ENCODE peak calls at places on chromosomes 5 and 9, in eight cellular contexts. One of them, this sample, is unnamed.

GRCh38 chr9:438066-438465 is 223.4 kb downstream of the DOCK8 start:
- DNase-seq in brain microvascular endothelial cell: peak
- DNase-seq in stimulated activated CD8-positive, alpha-beta memory T cell treated with anti-CD3 and anti-CD28 coated beads, Interleukin-4, amount 100 ng/mL, for 1 hour: no peak
- DNase-seq in putamen: no peak
- DNase-seq in left ventricle myocardium superior: no peak
- DNase-seq in stimulated activated CD4-positive, alpha-beta T cell treated with anti-CD3 and anti-CD28 coated beads, Interleukin-4, amount 100 ng/mL, for 4 hours: no peak
- DNase-seq in heart left ventricle: no peak
- DNase-seq in hypothalamus: no peak
- DNase-seq in this sample: no peak

GRCh38 chr5:152092580-152092979 is 167.9 kb upstream of the GLRA1 start:
- DNase-seq in brain microvascular endothelial cell: peak
- DNase-seq in stimulated activated CD8-positive, alpha-beta memory T cell treated with anti-CD3 and anti-CD28 coated beads, Interleukin-4, amount 100 ng/mL, for 1 hour: no peak
- DNase-seq in putamen: no peak
- DNase-seq in left ventricle myocardium superior: no peak
- DNase-seq in stimulated activated CD4-positive, alpha-beta T cell treated with anti-CD3 and anti-CD28 coated beads, Interleukin-4, amount 100 ng/mL, for 4 hours: no peak
- DNase-seq in heart left ventricle: no peak
- DNase-seq in hypothalamus: no peak
- DNase-seq in this sample: no peak

GRCh38 chr5:146731909-146732659 is 146.5 kb downstream of the PPP2R2B start:
- DNase-seq in brain microvascular endothelial cell: peak
- DNase-seq in stimulated activated CD8-positive, alpha-beta memory T cell treated with anti-CD3 and anti-CD28 coated beads, Interleukin-4, amount 100 ng/mL, for 1 hour: no peak
- DNase-seq in putamen: no peak
- DNase-seq in left ventricle myocardium superior: no peak
- DNase-seq in stimulated activated CD4-positive, alpha-beta T cell treated with anti-CD3 and anti-CD28 coated beads, Interleukin-4, amount 100 ng/mL, for 4 hours: no peak
- DNase-seq in heart left ventricle: no peak
- DNase-seq in hypothalamus: no peak
- DNase-seq in this sample: no peak

GRCh38 chr5:178314961-178315820 is 82.6 kb upstream of the PHYKPL start:
- DNase-seq in brain microvascular endothelial cell: no peak
- DNase-seq in stimulated activated CD8-positive, alpha-beta memory T cell treated with anti-CD3 and anti-CD28 coated beads, Interleukin-4, amount 100 ng/mL, for 1 hour: no peak
- DNase-seq in putamen: no peak
- DNase-seq in left ventricle myocardium superior: no peak
- DNase-seq in stimulated activated CD4-positive, alpha-beta T cell treated with anti-CD3 and anti-CD28 coated beads, Interleukin-4, amount 100 ng/mL, for 4 hours: no peak
- DNase-seq in heart left ventricle: no peak
- DNase-seq in hypothalamus: no peak
- DNase-seq in this sample: no peak

GRCh38 chr9:35611230-35611797 is 6.3 kb downstream of the TESK1 start:
- DNase-seq in brain microvascular endothelial cell: peak
- DNase-seq in stimulated activated CD8-positive, alpha-beta memory T cell treated with anti-CD3 and anti-CD28 coated beads, Interleukin-4, amount 100 ng/mL, for 1 hour: no peak
- DNase-seq in putamen: peak
- DNase-seq in left ventricle myocardium superior: peak
- DNase-seq in stimulated activated CD4-positive, alpha-beta T cell treated with anti-CD3 and anti-CD28 coated beads, Interleukin-4, amount 100 ng/mL, for 4 hours: peak
- DNase-seq in heart left ventricle: peak
- DNase-seq in hypothalamus: no peak
- DNase-seq in this sample: peak

GRCh38 chr9:129070670-129071525 is 10.0 kb upstream of the DOLPP1 start:
- DNase-seq in brain microvascular endothelial cell: no peak
- DNase-seq in stimulated activated CD8-positive, alpha-beta memory T cell treated with anti-CD3 and anti-CD28 coated beads, Interleukin-4, amount 100 ng/mL, for 1 hour: no peak
- DNase-seq in putamen: no peak
- DNase-seq in left ventricle myocardium superior: no peak
- DNase-seq in stimulated activated CD4-positive, alpha-beta T cell treated with anti-CD3 and anti-CD28 coated beads, Interleukin-4, amount 100 ng/mL, for 4 hours: no peak
- DNase-seq in heart left ventricle: no peak
- DNase-seq in hypothalamus: no peak
- DNase-seq in this sample: no peak

GRCh38 chr9:108125541-108125940 is 636.0 kb upstream of the KLF4 start:
- DNase-seq in brain microvascular endothelial cell: no peak
- DNase-seq in stimulated activated CD8-positive, alpha-beta memory T cell treated with anti-CD3 and anti-CD28 coated beads, Interleukin-4, amount 100 ng/mL, for 1 hour: no peak
- DNase-seq in putamen: no peak
- DNase-seq in left ventricle myocardium superior: peak
- DNase-seq in stimulated activated CD4-positive, alpha-beta T cell treated with anti-CD3 and anti-CD28 coated beads, Interleukin-4, amount 100 ng/mL, for 4 hours: no peak
- DNase-seq in heart left ventricle: no peak
- DNase-seq in hypothalamus: no peak
- DNase-seq in this sample: no peak

GRCh38 chr5:101390317-101390908 is 487.3 kb upstream of the ST8SIA4 start:
- DNase-seq in brain microvascular endothelial cell: peak
- DNase-seq in stimulated activated CD8-positive, alpha-beta memory T cell treated with anti-CD3 and anti-CD28 coated beads, Interleukin-4, amount 100 ng/mL, for 1 hour: no peak
- DNase-seq in putamen: peak
- DNase-seq in left ventricle myocardium superior: no peak
- DNase-seq in stimulated activated CD4-positive, alpha-beta T cell treated with anti-CD3 and anti-CD28 coated beads, Interleukin-4, amount 100 ng/mL, for 4 hours: no peak
- DNase-seq in heart left ventricle: peak
- DNase-seq in hypothalamus: no peak
- DNase-seq in this sample: peak

GRCh38 chr5:138702166-138702826 is 50.9 kb upstream of the CTNNA1 start:
- DNase-seq in brain microvascular endothelial cell: no peak
- DNase-seq in stimulated activated CD8-positive, alpha-beta memory T cell treated with anti-CD3 and anti-CD28 coated beads, Interleukin-4, amount 100 ng/mL, for 1 hour: no peak
- DNase-seq in putamen: no peak
- DNase-seq in left ventricle myocardium superior: no peak
- DNase-seq in stimulated activated CD4-positive, alpha-beta T cell treated with anti-CD3 and anti-CD28 coated beads, Interleukin-4, amount 100 ng/mL, for 4 hours: no peak
- DNase-seq in heart left ventricle: no peak
- DNase-seq in hypothalamus: no peak
- DNase-seq in this sample: no peak

GRCh38 chr5:110757118-110757729 is 18.4 kb downstream of the SLC25A46 start:
- DNase-seq in brain microvascular endothelial cell: peak
- DNase-seq in stimulated activated CD8-positive, alpha-beta memory T cell treated with anti-CD3 and anti-CD28 coated beads, Interleukin-4, amount 100 ng/mL, for 1 hour: no peak
- DNase-seq in putamen: peak
- DNase-seq in left ventricle myocardium superior: no peak
- DNase-seq in stimulated activated CD4-positive, alpha-beta T cell treated with anti-CD3 and anti-CD28 coated beads, Interleukin-4, amount 100 ng/mL, for 4 hours: no peak
- DNase-seq in heart left ventricle: no peak
- DNase-seq in hypothalamus: no peak
- DNase-seq in this sample: peak

GRCh38 chr9:136546697-136547481 is 1.0 kb upstream of the NOTCH1 start:
- DNase-seq in brain microvascular endothelial cell: peak
- DNase-seq in stimulated activated CD8-positive, alpha-beta memory T cell treated with anti-CD3 and anti-CD28 coated beads, Interleukin-4, amount 100 ng/mL, for 1 hour: no peak
- DNase-seq in putamen: peak
- DNase-seq in left ventricle myocardium superior: peak
- DNase-seq in stimulated activated CD4-positive, alpha-beta T cell treated with anti-CD3 and anti-CD28 coated beads, Interleukin-4, amount 100 ng/mL, for 4 hours: peak
- DNase-seq in heart left ventricle: no peak
- DNase-seq in hypothalamus: peak
- DNase-seq in this sample: peak

GRCh38 chr9:35696520-35697215 is 6.9 kb upstream of the TPM2 start:
- DNase-seq in brain microvascular endothelial cell: no peak
- DNase-seq in stimulated activated CD8-positive, alpha-beta memory T cell treated with anti-CD3 and anti-CD28 coated beads, Interleukin-4, amount 100 ng/mL, for 1 hour: peak
- DNase-seq in putamen: peak
- DNase-seq in left ventricle myocardium superior: peak
- DNase-seq in stimulated activated CD4-positive, alpha-beta T cell treated with anti-CD3 and anti-CD28 coated beads, Interleukin-4, amount 100 ng/mL, for 4 hours: peak
- DNase-seq in heart left ventricle: peak
- DNase-seq in hypothalamus: no peak
- DNase-seq in this sample: peak

GRCh38 chr5:67807116-67807888 is 408.3 kb upstream of the PIK3R1 start:
- DNase-seq in brain microvascular endothelial cell: no peak
- DNase-seq in stimulated activated CD8-positive, alpha-beta memory T cell treated with anti-CD3 and anti-CD28 coated beads, Interleukin-4, amount 100 ng/mL, for 1 hour: no peak
- DNase-seq in putamen: no peak
- DNase-seq in left ventricle myocardium superior: peak
- DNase-seq in stimulated activated CD4-positive, alpha-beta T cell treated with anti-CD3 and anti-CD28 coated beads, Interleukin-4, amount 100 ng/mL, for 4 hours: no peak
- DNase-seq in heart left ventricle: no peak
- DNase-seq in hypothalamus: no peak
- DNase-seq in this sample: no peak

GRCh38 chr5:86768699-86769202 is 151.0 kb downstream of the COX7C start:
- DNase-seq in brain microvascular endothelial cell: no peak
- DNase-seq in stimulated activated CD8-positive, alpha-beta memory T cell treated with anti-CD3 and anti-CD28 coated beads, Interleukin-4, amount 100 ng/mL, for 1 hour: no peak
- DNase-seq in putamen: no peak
- DNase-seq in left ventricle myocardium superior: no peak
- DNase-seq in stimulated activated CD4-positive, alpha-beta T cell treated with anti-CD3 and anti-CD28 coated beads, Interleukin-4, amount 100 ng/mL, for 4 hours: no peak
- DNase-seq in heart left ventricle: no peak
- DNase-seq in hypothalamus: no peak
- DNase-seq in this sample: no peak

GRCh38 chr9:93126151-93126781 is 7.8 kb downstream of the NINJ1 start:
- DNase-seq in brain microvascular endothelial cell: no peak
- DNase-seq in stimulated activated CD8-positive, alpha-beta memory T cell treated with anti-CD3 and anti-CD28 coated beads, Interleukin-4, amount 100 ng/mL, for 1 hour: no peak
- DNase-seq in putamen: no peak
- DNase-seq in left ventricle myocardium superior: no peak
- DNase-seq in stimulated activated CD4-positive, alpha-beta T cell treated with anti-CD3 and anti-CD28 coated beads, Interleukin-4, amount 100 ng/mL, for 4 hours: no peak
- DNase-seq in heart left ventricle: no peak
- DNase-seq in hypothalamus: no peak
- DNase-seq in this sample: peak

GRCh38 chr9:88777498-88778312 is 213.6 kb upstream of the S1PR3 start:
- DNase-seq in brain microvascular endothelial cell: peak
- DNase-seq in stimulated activated CD8-positive, alpha-beta memory T cell treated with anti-CD3 and anti-CD28 coated beads, Interleukin-4, amount 100 ng/mL, for 1 hour: no peak
- DNase-seq in putamen: peak
- DNase-seq in left ventricle myocardium superior: peak
- DNase-seq in stimulated activated CD4-positive, alpha-beta T cell treated with anti-CD3 and anti-CD28 coated beads, Interleukin-4, amount 100 ng/mL, for 4 hours: no peak
- DNase-seq in heart left ventricle: peak
- DNase-seq in hypothalamus: no peak
- DNase-seq in this sample: peak

GRCh38 chr9:135227641-135228251 is 140.3 kb downstream of the OLFM1 start:
- DNase-seq in brain microvascular endothelial cell: no peak
- DNase-seq in stimulated activated CD8-positive, alpha-beta memory T cell treated with anti-CD3 and anti-CD28 coated beads, Interleukin-4, amount 100 ng/mL, for 1 hour: no peak
- DNase-seq in putamen: no peak
- DNase-seq in left ventricle myocardium superior: no peak
- DNase-seq in stimulated activated CD4-positive, alpha-beta T cell treated with anti-CD3 and anti-CD28 coated beads, Interleukin-4, amount 100 ng/mL, for 4 hours: no peak
- DNase-seq in heart left ventricle: no peak
- DNase-seq in hypothalamus: no peak
- DNase-seq in this sample: no peak

GRCh38 chr9:70205366-70206020 is 53.3 kb upstream of the SMC5 start:
- DNase-seq in brain microvascular endothelial cell: no peak
- DNase-seq in stimulated activated CD8-positive, alpha-beta memory T cell treated with anti-CD3 and anti-CD28 coated beads, Interleukin-4, amount 100 ng/mL, for 1 hour: no peak
- DNase-seq in putamen: no peak
- DNase-seq in left ventricle myocardium superior: no peak
- DNase-seq in stimulated activated CD4-positive, alpha-beta T cell treated with anti-CD3 and anti-CD28 coated beads, Interleukin-4, amount 100 ng/mL, for 4 hours: no peak
- DNase-seq in heart left ventricle: no peak
- DNase-seq in hypothalamus: no peak
- DNase-seq in this sample: no peak

GRCh38 chr5:134090482-134090881 is 24.0 kb upstream of the TCF7 start:
- DNase-seq in brain microvascular endothelial cell: no peak
- DNase-seq in stimulated activated CD8-positive, alpha-beta memory T cell treated with anti-CD3 and anti-CD28 coated beads, Interleukin-4, amount 100 ng/mL, for 1 hour: peak
- DNase-seq in putamen: no peak
- DNase-seq in left ventricle myocardium superior: no peak
- DNase-seq in stimulated activated CD4-positive, alpha-beta T cell treated with anti-CD3 and anti-CD28 coated beads, Interleukin-4, amount 100 ng/mL, for 4 hours: peak
- DNase-seq in heart left ventricle: no peak
- DNase-seq in hypothalamus: no peak
- DNase-seq in this sample: no peak

GRCh38 chr5:158264264-158264663 is 405.3 kb upstream of the CLINT1 start:
- DNase-seq in brain microvascular endothelial cell: peak
- DNase-seq in stimulated activated CD8-positive, alpha-beta memory T cell treated with anti-CD3 and anti-CD28 coated beads, Interleukin-4, amount 100 ng/mL, for 1 hour: no peak
- DNase-seq in putamen: no peak
- DNase-seq in left ventricle myocardium superior: no peak
- DNase-seq in stimulated activated CD4-positive, alpha-beta T cell treated with anti-CD3 and anti-CD28 coated beads, Interleukin-4, amount 100 ng/mL, for 4 hours: no peak
- DNase-seq in heart left ventricle: no peak
- DNase-seq in hypothalamus: no peak
- DNase-seq in this sample: no peak

GRCh38 chr5:122165574-122166021 is 36.3 kb downstream of the ZNF474 start:
- DNase-seq in brain microvascular endothelial cell: no peak
- DNase-seq in stimulated activated CD8-positive, alpha-beta memory T cell treated with anti-CD3 and anti-CD28 coated beads, Interleukin-4, amount 100 ng/mL, for 1 hour: no peak
- DNase-seq in putamen: no peak
- DNase-seq in left ventricle myocardium superior: no peak
- DNase-seq in stimulated activated CD4-positive, alpha-beta T cell treated with anti-CD3 and anti-CD28 coated beads, Interleukin-4, amount 100 ng/mL, for 4 hours: no peak
- DNase-seq in heart left ventricle: no peak
- DNase-seq in hypothalamus: no peak
- DNase-seq in this sample: no peak

GRCh38 chr5:77400645-77401044 is 91.5 kb downstream of the WDR41 start:
- DNase-seq in brain microvascular endothelial cell: no peak
- DNase-seq in stimulated activated CD8-positive, alpha-beta memory T cell treated with anti-CD3 and anti-CD28 coated beads, Interleukin-4, amount 100 ng/mL, for 1 hour: no peak
- DNase-seq in putamen: no peak
- DNase-seq in left ventricle myocardium superior: no peak
- DNase-seq in stimulated activated CD4-positive, alpha-beta T cell treated with anti-CD3 and anti-CD28 coated beads, Interleukin-4, amount 100 ng/mL, for 4 hours: no peak
- DNase-seq in heart left ventricle: no peak
- DNase-seq in hypothalamus: no peak
- DNase-seq in this sample: no peak

GRCh38 chr5:67301285-67301904 is 104.8 kb upstream of the CD180 start:
- DNase-seq in brain microvascular endothelial cell: peak
- DNase-seq in stimulated activated CD8-positive, alpha-beta memory T cell treated with anti-CD3 and anti-CD28 coated beads, Interleukin-4, amount 100 ng/mL, for 1 hour: no peak
- DNase-seq in putamen: no peak
- DNase-seq in left ventricle myocardium superior: peak
- DNase-seq in stimulated activated CD4-positive, alpha-beta T cell treated with anti-CD3 and anti-CD28 coated beads, Interleukin-4, amount 100 ng/mL, for 4 hours: no peak
- DNase-seq in heart left ventricle: peak
- DNase-seq in hypothalamus: no peak
- DNase-seq in this sample: no peak